ENCODE peak calls at places on chromosome 10, in seven cellular contexts. X is K562, A is neuronal stem cell, G is AG04450, F is right atrium auricular region, P is astrocyte of the spinal cord, B is epithelial cell of esophagus. S is an unnamed sample.

GRCh38 chr10:55426138-55426537 is 625.1 kb upstream of the PCDH15 start:
- DNase-seq in G (no peak), P (no peak), B (no peak), X (no peak), A (no peak), F (no peak), S (peak)

GRCh38 chr10:15452545-15452944 is 81.5 kb upstream of the FAM171A1 start:
- DNase-seq in B (no peak), P (no peak), F (no peak), A (no peak), X (no peak), G (no peak), S (no peak)

GRCh38 chr10:34854147-34854601 is 39.1 kb upstream of the PARD3 start:
- DNase-seq in A (no peak), F (no peak), P (peak), X (no peak), G (peak), B (peak), S (no peak)

GRCh38 chr10:124092270-124093075 is 925 bp downstream of the CHST15 start:
- DNase-seq in A (peak), P (peak), B (peak), X (peak), G (no peak), F (peak), S (peak)

GRCh38 chr10:126065751-126066150 is 169.4 kb downstream of the FANK1 start:
- DNase-seq in G (no peak), A (no peak), F (no peak), P (peak), X (no peak), B (peak), S (no peak)

GRCh38 chr10:88984525-88984924 is 6.1 kb upstream of the FAS start:
- DNase-seq in F (no peak), G (no peak), B (no peak), P (no peak), A (no peak), X (no peak), S (no peak)

GRCh38 chr10:78768882-78769281 is 299.9 kb upstream of the ZMIZ1 start:
- DNase-seq in X (no peak), F (no peak), B (no peak), P (no peak), A (no peak), G (no peak), S (no peak)

GRCh38 chr10:124696446-124697392 is 47.5 kb downstream of the FAM53B start:
- DNase-seq in G (no peak), B (no peak), X (no peak), P (no peak), A (no peak), F (no peak), S (no peak)

GRCh38 chr10:107144490-107144889 is 20.0 kb downstream of the SORCS1 start:
- DNase-seq in X (no peak), P (no peak), G (no peak), B (no peak), F (no peak), A (peak), S (peak)

GRCh38 chr10:27158421-27158820 is 3.3 kb downstream of the MASTL start:
- DNase-seq in P (no peak), G (no peak), F (no peak), B (peak), A (no peak), X (no peak), S (no peak)

GRCh38 chr10:127216786-127217185 is 20.4 kb upstream of the INSYN2A start:
- DNase-seq in A (no peak), B (peak), G (no peak), X (no peak), P (peak), F (no peak), S (no peak)

GRCh38 chr10:29869593-29869992 is 189.8 kb downstream of the JCAD start:
- DNase-seq in F (no peak), G (no peak), B (no peak), A (no peak), P (no peak), X (no peak), S (no peak)

GRCh38 chr10:33746176-33746575 is 411.7 kb upstream of the NRP1 start:
- DNase-seq in P (no peak), A (no peak), G (no peak), B (no peak), X (no peak), F (no peak), S (no peak)

GRCh38 chr10:70494536-70494935 is 16.0 kb downstream of the PALD1 start:
- DNase-seq in B (no peak), X (no peak), G (no peak), F (no peak), P (no peak), A (no peak), S (no peak)

GRCh38 chr10:31905586-31905985 is 23.0 kb downstream of the ARHGAP12 start:
- DNase-seq in G (no peak), X (no peak), P (no peak), A (no peak), F (no peak), B (no peak), S (no peak)

GRCh38 chr10:89095701-89096391 is 105.2 kb downstream of the FAS start:
- DNase-seq in B (no peak), A (no peak), X (no peak), G (no peak), F (no peak), P (no peak), S (no peak)

GRCh38 chr10:62733654-62734293 is 70.7 kb upstream of the ADO start:
- DNase-seq in G (no peak), B (no peak), F (no peak), P (no peak), X (no peak), A (no peak), S (no peak)

GRCh38 chr10:118607768-118608354 is 12.4 kb upstream of the PRLHR start:
- DNase-seq in F (no peak), A (no peak), B (no peak), G (no peak), P (no peak), X (no peak), S (no peak)
- H3K4me3 ChIP-seq in F (no peak), A (no peak), B (no peak), G (no peak), P (no peak), X (no peak), S (no peak)

GRCh38 chr10:122162566-122163181 is 108.4 kb upstream of the BTBD16 start:
- DNase-seq in A (peak), G (no peak), F (no peak), X (no peak), B (peak), P (no peak), S (no peak)
- H3K4me3 ChIP-seq in A (peak), G (peak), F (no peak), X (no peak), B (no peak), P (peak), S (peak)

GRCh38 chr10:103921750-103922195 is 3.8 kb upstream of the STN1 start:
- DNase-seq in F (no peak), P (no peak), G (no peak), A (no peak), B (peak), X (peak), S (peak)
- H3K4me3 ChIP-seq in F (no peak), P (no peak), G (no peak), A (no peak), B (no peak), X (no peak), S (no peak)

GRCh38 chr10:104641150-104642000 is at the start of gene SORCS3:
- DNase-seq in G (no peak), X (no peak), P (peak), F (peak), A (peak), B (peak), S (peak)

GRCh38 chr10:104640339-104641149 is 546 bp upstream of the SORCS3 start:
- DNase-seq in B (no peak), A (peak), G (no peak), P (peak), F (no peak), X (no peak), S (peak)

GRCh38 chr10:104642311-104643022 is 1.4 kb downstream of the SORCS3 start:
- DNase-seq in G (no peak), F (peak), A (peak), P (peak), X (peak), B (peak), S (peak)

GRCh38 chr10:104643023-104643663 is 2.1 kb downstream of the SORCS3 start:
- DNase-seq in F (peak), X (no peak), B (no peak), G (no peak), A (no peak), P (no peak), S (no peak)

GRCh38 chr10:104642001-104642270 is 846 bp downstream of the SORCS3 start:
- DNase-seq in P (no peak), F (no peak), X (no peak), B (no peak), G (no peak), A (peak), S (peak)
- H3K4me3 ChIP-seq in P (no peak), F (no peak), X (no peak), B (no peak), G (no peak), A (no peak), S (peak)

S was measured in neural progenitor cell.